ENCODE peak calls at places on chromosomes 13 and 19, in five cellular contexts. H is endothelial cell of umbilical vein, A is H9, F is IMR-90, O is PC-3. M is an unnamed sample.

GRCh38 chr19:33554391-33554790 is 32.8 kb upstream of the PEPD start:
- DNase-seq in H (no peak), A (no peak), F (no peak), O (no peak), M (no peak)

GRCh38 chr19:45952691-45953505 is 20.8 kb downstream of the NOVA2 start:
- DNase-seq in H (no peak), A (peak), F (peak), O (peak), M (peak)

GRCh38 chr19:22914646-22915045 is 82.6 kb downstream of the ZNF723 start:
- DNase-seq in H (no peak), A (no peak), F (no peak), O (no peak), M (no peak)

GRCh38 chr19:40056505-40056904 is 474 bp upstream of the ZNF780B start:
- DNase-seq in H (no peak), A (no peak), F (no peak), O (no peak), M (no peak)

GRCh38 chr13:110887955-110888333 is 26.9 kb downstream of the ANKRD10 start:
- DNase-seq in H (no peak), A (no peak), F (no peak), O (no peak), M (peak)

GRCh38 chr13:112481458-112481857 is 105.3 kb downstream of the SPACA7 start:
- DNase-seq in H (no peak), A (no peak), F (no peak), O (peak), M (no peak)

GRCh38 chr19:32363175-32363574 is 17.8 kb downstream of the ZNF507 start:
- DNase-seq in H (no peak), A (no peak), F (peak), O (peak), M (no peak)

GRCh38 chr13:22839554-22840286 is 341.1 kb upstream of the SGCG start:
- DNase-seq in H (no peak), A (no peak), F (no peak), O (no peak), M (no peak)

GRCh38 chr19:42175952-42176648 is 41.4 kb downstream of the DEDD2 start:
- DNase-seq in H (peak), A (peak), F (peak), O (peak), M (peak)

GRCh38 chr13:50222569-50223332 is 207.5 kb downstream of the KCNRG start:
- DNase-seq in H (no peak), A (no peak), F (peak), O (peak), M (no peak)

GRCh38 chr13:112782433-112783010 is 92.7 kb downstream of the ATP11A start:
- DNase-seq in H (no peak), A (no peak), F (no peak), O (no peak), M (no peak)

GRCh38 chr13:46527237-46527636 is 25.7 kb upstream of the LRCH1 start:
- DNase-seq in H (no peak), A (no peak), F (no peak), O (peak), M (no peak)

GRCh38 chr19:53903055-53903680 is 5.9 kb upstream of the CACNG7 start:
- DNase-seq in H (peak), A (peak), F (peak), O (peak), M (peak)

GRCh38 chr13:86572115-86572514 is 772.9 kb upstream of the SLITRK6 start:
- DNase-seq in H (peak), A (no peak), F (peak), O (peak), M (no peak)

GRCh38 chr19:48713864-48714755 is 5.4 kb downstream of the MAMSTR start:
- DNase-seq in H (peak), A (peak), F (peak), O (peak), M (peak)

GRCh38 chr13:81639984-81640582 is 1299.2 kb upstream of the SPRY2 start:
- DNase-seq in H (no peak), A (no peak), F (no peak), O (peak), M (no peak)

GRCh38 chr13:37225414-37226047 is 120.1 kb upstream of the CSNK1A1L start:
- DNase-seq in H (no peak), A (no peak), F (peak), O (no peak), M (no peak)

GRCh38 chr13:42486711-42487198 is 87.2 kb upstream of the TNFSF11 start:
- DNase-seq in H (peak), A (no peak), F (peak), O (peak), M (no peak)

GRCh38 chr19:15919243-15919642 is 15.1 kb downstream of the CYP4F11 start:
- DNase-seq in H (no peak), A (no peak), F (no peak), O (no peak), M (no peak)

GRCh38 chr19:10114651-10115391 is 3.3 kb downstream of the P2RY11 start:
- DNase-seq in H (no peak), A (no peak), F (no peak), O (peak), M (peak)

GRCh38 chr13:31996611-31997010 is 35.0 kb upstream of the FRY start:
- DNase-seq in H (no peak), A (no peak), F (no peak), O (no peak), M (no peak)

GRCh38 chr19:42178791-42179500 is 38.5 kb downstream of the DEDD2 start:
- DNase-seq in H (no peak), A (peak), F (no peak), O (no peak), M (peak)

GRCh38 chr13:39023761-39024160 is 14.1 kb downstream of the PROSER1 start:
- DNase-seq in H (no peak), A (no peak), F (peak), O (peak), M (peak)

GRCh38 chr13:21330126-21330861 is 128.8 kb downstream of the ZDHHC20 start:
- DNase-seq in H (no peak), A (no peak), F (peak), O (no peak), M (no peak)

GRCh38 chr19:8149261-8150094 is at the start of gene FBN3:
- DNase-seq in H (no peak), A (peak), F (no peak), O (no peak), M (peak)

GRCh38 chr13:44244288-44244687 is 129.3 kb upstream of the SERP2 start:
- DNase-seq in H (no peak), A (no peak), F (peak), O (peak), M (no peak)

GRCh38 chr13:97414392-97414791 is 19.6 kb upstream of the RAP2A start:
- DNase-seq in H (no peak), A (no peak), F (no peak), O (no peak), M (no peak)

GRCh38 chr13:32824671-32825070 is 191.6 kb upstream of the KL start:
- DNase-seq in H (no peak), A (peak), F (peak), O (peak), M (peak)

GRCh38 chr19:50358483-50359431 is 6.7 kb downstream of the NAPSA start:
- DNase-seq in H (peak), A (no peak), F (peak), O (peak), M (no peak)

GRCh38 chr13:47298506-47298905 is 401.7 kb upstream of the HTR2A start:
- DNase-seq in H (no peak), A (no peak), F (peak), O (peak), M (no peak)

GRCh38 chr13:80050252-80050651 is 290.7 kb downstream of the SPRY2 start:
- DNase-seq in H (peak), A (no peak), F (peak), O (no peak), M (no peak)

GRCh38 chr19:35551091-35551810 is 5.8 kb downstream of the TMEM147 start:
- DNase-seq in H (no peak), A (no peak), F (no peak), O (no peak), M (no peak)

GRCh38 chr19:3857449-3858003 is 11.3 kb downstream of the ZFR2 start:
- DNase-seq in H (no peak), A (no peak), F (no peak), O (no peak), M (no peak)

GRCh38 chr19:23817519-23817918 is 58.8 kb upstream of the ZNF681 start:
- DNase-seq in H (no peak), A (peak), F (peak), O (peak), M (peak)

GRCh38 chr13:58855283-58855682 is 1223.7 kb downstream of the PCDH17 start:
- DNase-seq in H (no peak), A (no peak), F (no peak), O (peak), M (no peak)

DNA sequence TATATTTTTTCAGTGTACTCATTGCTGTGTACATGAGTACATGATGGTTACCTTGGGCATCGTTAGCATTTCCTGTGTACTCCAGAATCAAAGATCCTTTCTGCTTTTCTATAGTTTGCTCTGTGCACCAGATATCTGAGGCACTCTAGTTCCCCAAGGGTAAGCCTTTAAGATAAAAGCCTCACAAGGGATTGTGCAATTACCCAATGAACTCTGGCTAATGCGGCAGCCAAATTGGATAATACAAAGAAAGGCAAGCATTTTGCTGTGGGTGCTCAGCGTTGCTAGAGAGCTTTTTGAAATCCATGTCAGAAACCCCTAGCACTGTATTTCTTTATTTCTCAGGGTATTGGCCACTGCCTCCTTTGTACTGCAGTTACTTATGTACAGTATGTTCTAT is 2.9 kb downstream of the CYSLTR2 start:
- DNase-seq in H (no peak), A (no peak), F (no peak), O (no peak), M (no peak)
- H3K9ac ChIP-seq in H (no peak), A (no peak), F (no peak), O (no peak), M (no peak)

GRCh38 chr13:26785845-26786630 is 25.5 kb upstream of the GPR12 start:
- DNase-seq in H (no peak), A (peak), F (no peak), O (no peak), M (peak)
- H3K9ac ChIP-seq in H (no peak), A (no peak), F (no peak), O (no peak), M (no peak)

GRCh38 chr13:75621147-75621546 is 15.0 kb upstream of the LMO7 start:
- DNase-seq in H (peak), A (no peak), F (peak), O (peak), M (no peak)
- H3K9ac ChIP-seq in H (no peak), A (no peak), F (no peak), O (no peak), M (no peak)

DNA sequence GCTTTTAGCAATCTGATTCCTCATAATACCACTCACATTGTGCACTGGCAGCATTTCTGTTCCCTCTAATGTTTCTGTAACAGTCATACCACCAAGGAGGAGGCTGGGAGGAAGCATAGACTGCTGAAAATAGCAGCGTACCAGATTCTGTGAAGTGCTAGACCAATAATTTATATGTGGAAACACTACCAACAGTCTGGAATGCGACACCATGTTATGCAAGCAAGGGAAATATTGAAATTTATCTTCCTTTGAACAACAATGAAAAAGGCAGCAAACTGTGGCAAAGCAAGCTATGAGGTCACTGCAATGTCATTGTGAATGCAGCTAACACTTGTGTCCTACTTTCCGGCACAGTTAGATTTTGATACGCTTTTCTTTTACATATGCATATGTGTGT is 1388.0 kb downstream of the EFNB2 start:
- DNase-seq in H (peak), A (no peak), F (no peak), O (no peak), M (no peak)
- H3K9ac ChIP-seq in H (no peak), A (no peak), F (no peak), O (no peak), M (no peak)

DNA sequence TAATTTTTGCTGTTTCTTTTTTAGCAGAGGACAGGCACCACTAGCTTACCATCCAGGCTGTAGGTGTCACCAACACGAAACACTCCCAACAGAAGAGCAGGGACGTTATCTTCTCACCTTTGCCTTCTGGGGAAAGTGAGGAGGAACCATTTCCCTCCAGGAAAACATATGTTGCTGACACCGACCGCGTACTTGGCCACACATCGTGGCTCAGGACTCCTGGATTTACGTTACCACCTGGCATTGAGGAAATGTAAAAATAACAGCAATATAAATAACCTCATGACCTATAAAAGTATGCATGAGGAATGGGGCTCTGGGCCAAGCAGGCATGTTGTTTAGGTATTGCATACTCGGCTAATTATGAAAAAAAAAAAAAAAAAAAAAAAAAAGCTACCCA is 525.1 kb downstream of the MYO16 start:
- DNase-seq in H (peak), A (no peak), F (no peak), O (no peak), M (no peak)
- H3K9ac ChIP-seq in H (peak), A (no peak), F (no peak), O (peak), M (no peak)

GRCh38 chr19:17977488-17977887 is 10.6 kb downstream of the KCNN1 start:
- DNase-seq in H (no peak), A (no peak), F (no peak), O (no peak), M (no peak)
- H3K9ac ChIP-seq in H (no peak), A (no peak), F (no peak), O (no peak), M (no peak)

M was measured in endodermal cell.